ENCODE peak calls at places on chromosomes 1 and 21, in four cellular contexts. One of them, this sample, is unnamed. For H3K4me1, the result is how much of the 10 kb centered on the place peaks cover.

GRCh38 chr1:109243221-109243620 is 6.1 kb upstream of the CELSR2 start:
- DNase-seq in aorta: no peak
- DNase-seq in mesendoderm: no peak
- DNase-seq in BE2C: no peak
- DNase-seq in this sample: no peak

GRCh38 chr1:212856755-212857154 is 1.3 kb upstream of the FLVCR1 start:
- DNase-seq in mesendoderm: no peak
- DNase-seq in aorta: no peak
- DNase-seq in BE2C: no peak
- DNase-seq in this sample: no peak

GRCh38 chr1:940121-941026 is 16.7 kb downstream of the SAMD11 start:
- DNase-seq in aorta: peak
- DNase-seq in mesendoderm: peak
- DNase-seq in BE2C: peak
- DNase-seq in this sample: no peak

GRCh38 chr1:43618521-43619313 is 31.2 kb upstream of the KDM4A start:
- DNase-seq in BE2C: no peak
- DNase-seq in mesendoderm: no peak
- DNase-seq in aorta: peak
- DNase-seq in this sample: peak

GRCh38 chr1:2125375-2126211 is 69.0 kb downstream of the FAAP20 start:
- DNase-seq in BE2C: no peak
- DNase-seq in mesendoderm: no peak
- DNase-seq in aorta: peak
- DNase-seq in this sample: peak

GRCh38 chr1:162141273-162142023 is 72.0 kb downstream of the NOS1AP start:
- DNase-seq in mesendoderm: no peak
- DNase-seq in aorta: no peak
- DNase-seq in BE2C: no peak
- DNase-seq in this sample: no peak

GRCh38 chr1:188237573-188238353 is 1409.0 kb downstream of the PLA2G4A start:
- DNase-seq in BE2C: no peak
- DNase-seq in aorta: no peak
- DNase-seq in mesendoderm: no peak
- DNase-seq in this sample: no peak

GRCh38 chr1:195336718-195337269 is 1271.4 kb downstream of the KCNT2 start:
- DNase-seq in BE2C: no peak
- DNase-seq in mesendoderm: peak
- DNase-seq in aorta: no peak
- DNase-seq in this sample: no peak

GRCh38 chr1:92486251-92487077 is at the start of gene GFI1:
- DNase-seq in mesendoderm: peak
- DNase-seq in aorta: peak
- DNase-seq in BE2C: peak
- DNase-seq in this sample: peak

GRCh38 chr1:62841587-62842169 is 57.7 kb downstream of the ATG4C start:
- DNase-seq in BE2C: peak
- DNase-seq in mesendoderm: peak
- DNase-seq in aorta: no peak
- DNase-seq in this sample: no peak

GRCh38 chr1:108892356-108893140 is 15.8 kb downstream of the GPSM2 start:
- DNase-seq in BE2C: no peak
- DNase-seq in aorta: no peak
- DNase-seq in mesendoderm: no peak
- DNase-seq in this sample: no peak

GRCh38 chr1:220732621-220733020 is 15.5 kb upstream of the MTARC2 start:
- DNase-seq in BE2C: no peak
- DNase-seq in aorta: no peak
- DNase-seq in mesendoderm: peak
- DNase-seq in this sample: no peak

GRCh38 chr1:22919341-22920025 is 53.2 kb downstream of the LACTBL1 start:
- DNase-seq in aorta: no peak
- DNase-seq in BE2C: no peak
- DNase-seq in mesendoderm: peak
- DNase-seq in this sample: no peak

GRCh38 chr1:59511476-59512465 is 214.9 kb downstream of the FGGY start:
- DNase-seq in aorta: no peak
- DNase-seq in BE2C: no peak
- DNase-seq in mesendoderm: no peak
- DNase-seq in this sample: no peak

GRCh38 chr1:47031585-47031984 is 8.1 kb downstream of the CYP4X1 start:
- DNase-seq in aorta: no peak
- DNase-seq in mesendoderm: peak
- DNase-seq in BE2C: no peak
- DNase-seq in this sample: no peak

GRCh38 chr1:58814251-58815068 is 30.6 kb upstream of the JUN start:
- DNase-seq in aorta: peak
- DNase-seq in mesendoderm: peak
- DNase-seq in BE2C: no peak
- DNase-seq in this sample: peak

GRCh38 chr1:113207019-113207418 is 134.0 kb downstream of the LRIG2 start:
- DNase-seq in mesendoderm: peak
- DNase-seq in aorta: no peak
- DNase-seq in BE2C: no peak
- DNase-seq in this sample: no peak

GRCh38 chr21:34027727-34028461 is 45.5 kb upstream of the MRPS6 start:
- DNase-seq in BE2C: no peak
- DNase-seq in mesendoderm: no peak
- DNase-seq in aorta: no peak
- DNase-seq in this sample: no peak

GRCh38 chr21:15332572-15332971 is 267.8 kb upstream of the NRIP1 start:
- DNase-seq in BE2C: no peak
- DNase-seq in aorta: no peak
- DNase-seq in mesendoderm: no peak
- DNase-seq in this sample: no peak

GRCh38 chr1:155080250-155081228 is 1.9 kb downstream of the EFNA3 start:
- DNase-seq in BE2C: peak
- DNase-seq in aorta: no peak
- DNase-seq in mesendoderm: peak
- DNase-seq in this sample: no peak

GRCh38 chr1:5857011-5857410 is 135.2 kb downstream of the NPHP4 start:
- DNase-seq in BE2C: no peak
- DNase-seq in aorta: no peak
- DNase-seq in mesendoderm: no peak
- DNase-seq in this sample: no peak

GRCh38 chr1:38360807-38361206 is 314.2 kb upstream of the POU3F1 start:
- DNase-seq in mesendoderm: peak
- DNase-seq in aorta: no peak
- DNase-seq in BE2C: no peak
- DNase-seq in this sample: no peak

GRCh38 chr1:26705788-26706237 is 10.0 kb downstream of the ARID1A start:
- DNase-seq in mesendoderm: no peak
- DNase-seq in aorta: no peak
- DNase-seq in BE2C: no peak
- DNase-seq in this sample: no peak

GRCh38 chr1:26703466-26703865 is 7.7 kb downstream of the ARID1A start:
- DNase-seq in aorta: no peak
- DNase-seq in BE2C: no peak
- DNase-seq in mesendoderm: no peak
- DNase-seq in this sample: no peak

GRCh38 chr1:26702680-26703038 is 6.8 kb downstream of the ARID1A start:
- DNase-seq in BE2C: no peak
- DNase-seq in mesendoderm: no peak
- DNase-seq in aorta: no peak
- DNase-seq in this sample: no peak

GRCh38 chr1:26704629-26705028 is 8.8 kb downstream of the ARID1A start:
- DNase-seq in mesendoderm: no peak
- DNase-seq in BE2C: no peak
- DNase-seq in aorta: no peak
- DNase-seq in this sample: no peak

DNA sequence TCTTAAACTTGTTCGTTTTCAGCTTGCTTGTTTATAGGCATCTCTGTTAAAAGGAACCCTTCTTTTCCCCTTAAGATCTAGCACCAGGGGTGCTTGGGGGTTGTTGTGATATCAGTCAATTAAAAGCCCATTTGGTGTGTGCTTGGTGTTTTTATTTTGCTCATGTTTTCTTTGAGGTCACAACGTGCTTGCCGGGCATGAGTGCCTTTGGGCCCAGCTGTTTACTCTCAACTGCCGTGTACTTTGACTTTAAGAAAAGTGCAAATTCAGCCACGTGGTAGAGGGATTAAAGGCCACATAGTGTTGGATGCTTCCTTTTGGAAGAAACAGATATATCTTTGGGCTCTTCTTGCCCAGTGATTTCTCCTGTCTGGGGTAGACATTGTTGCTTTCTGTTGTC is 10.5 kb downstream of the ARID1A start:
- DNase-seq in BE2C: no peak
- DNase-seq in aorta: no peak
- DNase-seq in mesendoderm: no peak
- DNase-seq in this sample: no peak
- H3K4me1 ChIP-seq in BE2C: under half
- H3K4me1 ChIP-seq in aorta: under half
- H3K4me1 ChIP-seq in mesendoderm: under half
- H3K4me1 ChIP-seq in this sample: half or more

GRCh38 chr1:192627901-192628300 is 8.0 kb upstream of the RGS13 start:
- DNase-seq in mesendoderm: no peak
- DNase-seq in BE2C: no peak
- DNase-seq in aorta: no peak
- DNase-seq in this sample: no peak
- H3K4me1 ChIP-seq in mesendoderm: under half
- H3K4me1 ChIP-seq in BE2C: under half
- H3K4me1 ChIP-seq in aorta: under half
- H3K4me1 ChIP-seq in this sample: under half

GRCh38 chr1:201530741-201531521 is 8.0 kb upstream of the NAV1 start:
- DNase-seq in aorta: peak
- DNase-seq in BE2C: peak
- DNase-seq in mesendoderm: peak
- DNase-seq in this sample: peak

GRCh38 chr1:201528631-201529260 is 10.2 kb upstream of the NAV1 start:
- DNase-seq in aorta: no peak
- DNase-seq in mesendoderm: no peak
- DNase-seq in BE2C: no peak
- DNase-seq in this sample: no peak

GRCh38 chr1:201535046-201535777 is 3.7 kb upstream of the NAV1 start:
- DNase-seq in aorta: no peak
- DNase-seq in BE2C: no peak
- DNase-seq in mesendoderm: no peak
- DNase-seq in this sample: no peak

GRCh38 chr1:201533836-201534235 is 5.1 kb upstream of the NAV1 start:
- DNase-seq in aorta: no peak
- DNase-seq in BE2C: no peak
- DNase-seq in mesendoderm: no peak
- DNase-seq in this sample: no peak

DNA sequence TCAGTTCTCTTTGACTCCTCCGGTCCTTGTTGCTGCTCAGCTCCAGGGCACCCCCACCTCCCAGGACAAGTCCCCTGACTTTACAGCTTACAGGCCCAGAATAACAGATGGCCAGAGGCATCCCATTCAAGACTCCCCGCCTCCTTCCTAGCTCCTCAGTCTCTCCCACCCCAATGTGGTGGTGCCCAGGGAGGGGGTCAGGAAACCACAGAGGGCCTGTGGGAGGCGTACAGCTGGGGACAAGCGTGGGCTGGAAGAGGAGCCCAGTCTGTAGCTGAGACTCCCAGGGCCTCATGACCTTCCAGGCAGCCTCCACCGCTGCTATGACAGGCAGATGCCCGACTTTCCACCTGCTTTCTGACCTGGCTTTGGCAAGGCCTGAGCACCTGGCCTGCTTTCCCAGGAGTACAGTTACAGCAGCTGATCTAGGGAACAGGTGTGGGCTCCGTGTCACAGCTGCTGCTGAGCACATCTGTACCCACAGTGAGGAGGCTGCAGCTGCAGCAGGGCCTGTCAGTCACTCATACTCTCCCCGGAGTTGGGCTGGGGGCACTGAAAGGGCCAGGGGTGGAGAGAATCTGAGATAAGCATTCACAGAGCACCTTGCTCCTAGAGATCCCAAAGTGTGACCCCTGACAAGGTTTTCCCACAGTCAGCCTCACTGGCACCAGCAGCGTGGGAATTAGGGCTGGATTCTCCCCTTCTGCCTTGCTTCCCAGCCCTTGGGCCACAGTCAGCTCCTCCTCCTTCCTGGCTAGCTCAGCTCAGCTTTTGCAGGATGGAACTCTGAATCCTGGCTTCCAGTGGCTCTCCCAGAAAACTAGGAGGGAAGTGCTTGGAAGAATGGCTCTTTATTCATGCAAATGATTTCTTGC is 7.1 kb upstream of the NAV1 start:
- DNase-seq in mesendoderm: no peak
- DNase-seq in BE2C: peak
- DNase-seq in aorta: no peak
- DNase-seq in this sample: no peak
- H3K4me1 ChIP-seq in mesendoderm: under half
- H3K4me1 ChIP-seq in BE2C: under half
- H3K4me1 ChIP-seq in aorta: under half
- H3K4me1 ChIP-seq in this sample: under half

GRCh38 chr1:178267646-178268094 is 173.8 kb downstream of the RASAL2 start:
- DNase-seq in BE2C: no peak
- DNase-seq in aorta: no peak
- DNase-seq in mesendoderm: peak
- DNase-seq in this sample: no peak
- H3K4me1 ChIP-seq in BE2C: under half
- H3K4me1 ChIP-seq in aorta: under half
- H3K4me1 ChIP-seq in mesendoderm: under half
- H3K4me1 ChIP-seq in this sample: under half

DNA sequence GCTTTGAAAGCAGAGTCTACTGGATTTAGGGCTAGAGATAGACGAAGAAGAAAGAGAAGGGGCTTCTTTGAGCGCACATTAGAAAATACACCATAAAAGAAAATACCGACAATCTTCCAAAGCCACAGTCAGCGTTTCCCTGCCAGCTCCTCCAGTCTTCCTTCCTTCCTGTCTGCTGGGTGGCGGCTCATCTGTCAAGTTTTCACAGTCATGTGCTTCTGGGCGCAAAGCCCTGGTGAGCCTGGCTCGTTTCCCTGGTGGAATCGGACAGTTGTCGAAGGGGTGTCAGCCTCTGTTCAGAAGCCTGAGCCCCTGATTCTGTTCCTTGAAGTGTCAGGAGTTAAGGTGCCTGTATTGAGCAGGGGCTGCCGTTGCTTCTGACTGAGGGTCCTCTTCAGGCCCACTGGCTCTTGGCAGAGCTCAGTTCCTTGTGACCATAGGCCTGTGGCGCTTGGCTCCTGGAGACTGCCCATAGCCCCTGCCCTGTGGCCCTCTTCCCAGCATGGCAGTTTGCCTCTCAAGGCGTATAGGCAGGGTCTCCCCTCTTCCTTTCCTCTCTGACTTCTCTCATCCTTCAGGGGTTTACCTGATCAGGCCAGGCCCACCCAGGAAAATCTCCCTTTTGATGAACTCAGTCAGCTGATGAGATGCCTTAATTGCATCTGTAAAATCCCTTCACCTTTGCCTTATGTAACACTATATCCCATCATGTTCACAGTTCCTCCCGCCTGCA is 58.6 kb downstream of the ADARB1 start:
- DNase-seq in mesendoderm: no peak
- DNase-seq in BE2C: no peak
- DNase-seq in aorta: peak
- DNase-seq in this sample: no peak
- H3K4me1 ChIP-seq in mesendoderm: under half
- H3K4me1 ChIP-seq in BE2C: under half
- H3K4me1 ChIP-seq in aorta: under half
- H3K4me1 ChIP-seq in this sample: half or more

DNA sequence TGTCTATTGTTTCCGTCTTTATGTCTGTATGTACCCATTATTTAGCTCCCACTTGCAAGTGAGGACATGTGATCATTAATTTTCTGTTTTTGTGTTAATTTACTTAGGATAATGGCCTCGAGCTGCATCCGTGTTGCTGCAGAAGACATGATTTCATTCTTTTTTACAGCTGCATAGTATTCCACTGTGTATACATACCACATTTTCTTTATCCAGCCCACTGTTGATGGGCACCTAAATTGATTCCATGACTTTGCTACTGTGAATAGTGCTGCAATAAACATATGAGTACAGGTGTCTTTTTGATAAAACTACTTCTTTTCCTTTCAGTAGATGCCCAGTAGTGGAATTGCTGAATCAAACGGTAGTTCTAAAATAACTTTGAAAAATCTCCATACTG is 12.7 kb upstream of the SLAMF1 start:
- DNase-seq in BE2C: no peak
- DNase-seq in mesendoderm: no peak
- DNase-seq in aorta: no peak
- DNase-seq in this sample: no peak
- H3K4me1 ChIP-seq in BE2C: under half
- H3K4me1 ChIP-seq in mesendoderm: under half
- H3K4me1 ChIP-seq in aorta: under half
- H3K4me1 ChIP-seq in this sample: under half

This sample was measured in lower lobe of right lung.